ENCODE peak calls at places on chromosomes 6 and 20, in four cellular contexts. C, J, U and N are unnamed samples. For H3K27me3, the result is how much of the 10 kb centered on the place peaks cover.

GRCh38 chr6:39137235-39137634 is 22.2 kb upstream of the SAYSD1 start:
- DNase-seq in U (no peak), C (no peak), J (no peak), N (no peak)

GRCh38 chr6:165835410-165835851 is 172.4 kb upstream of the PDE10A start:
- DNase-seq in U (no peak), J (no peak), C (no peak), N (no peak)

GRCh38 chr6:75275067-75275466 is 9.5 kb downstream of the TMEM30A start:
- DNase-seq in U (no peak), J (no peak), C (no peak), N (no peak)

GRCh38 chr6:166757226-166758135 is 130.4 kb upstream of the RPS6KA2 start:
- DNase-seq in J (no peak), C (no peak), U (no peak), N (no peak)

GRCh38 chr6:129498950-129499870 is 210.8 kb downstream of the ARHGAP18 start:
- DNase-seq in C (no peak), U (no peak), J (no peak), N (no peak)

GRCh38 chr6:119148102-119148824 is 69.8 kb upstream of the FAM184A start:
- DNase-seq in C (no peak), J (no peak), U (peak), N (peak)

GRCh38 chr20:49447946-49448809 is 34.3 kb downstream of the KCNB1 start:
- DNase-seq in J (peak), C (no peak), U (peak), N (peak)

GRCh38 chr20:8490076-8490830 is 358.2 kb downstream of the PLCB1 start:
- DNase-seq in U (no peak), C (no peak), J (no peak), N (peak)

GRCh38 chr20:31595654-31596411 is 9.3 kb upstream of the ID1 start:
- DNase-seq in U (peak), C (peak), J (peak), N (peak)

GRCh38 chr20:56540415-56540814 is 7.4 kb downstream of the FAM209B start:
- DNase-seq in J (no peak), C (no peak), U (no peak), N (no peak)

GRCh38 chr20:50271674-50272412 is 81.2 kb downstream of the CEBPB start:
- DNase-seq in U (no peak), C (peak), J (no peak), N (peak)

GRCh38 chr6:9710574-9710973 is 704.3 kb downstream of the TFAP2A start:
- DNase-seq in J (no peak), C (no peak), U (no peak), N (no peak)

GRCh38 chr20:51749674-51750036 is 18.5 kb downstream of the ATP9A start:
- DNase-seq in C (no peak), U (no peak), J (no peak), N (no peak)

GRCh38 chr6:107730683-107731314 is 93.3 kb downstream of the SCML4 start:
- DNase-seq in J (no peak), U (no peak), C (no peak), N (no peak)

GRCh38 chr6:91490672-91491071 is 903.8 kb upstream of the MAP3K7 start:
- DNase-seq in J (no peak), C (no peak), U (no peak), N (no peak)

GRCh38 chr20:49563015-49563980 is 4.6 kb downstream of the PTGIS start:
- DNase-seq in C (no peak), U (no peak), J (peak), N (no peak)

GRCh38 chr6:110139052-110139451 is 40.4 kb downstream of the WASF1 start:
- DNase-seq in C (no peak), U (no peak), J (no peak), N (no peak)

GRCh38 chr6:39770476-39770875 is 21.7 kb upstream of the DAAM2 start:
- DNase-seq in U (no peak), C (no peak), J (no peak), N (no peak)

GRCh38 chr6:142476446-142476845 is 174.6 kb downstream of the ADGRG6 start:
- DNase-seq in C (no peak), U (no peak), J (no peak), N (no peak)

GRCh38 chr6:142478117-142478516 is 176.3 kb downstream of the ADGRG6 start:
- DNase-seq in C (peak), J (no peak), U (no peak), N (no peak)

GRCh38 chr6:142469220-142469619 is 167.4 kb downstream of the ADGRG6 start:
- DNase-seq in U (no peak), J (no peak), C (no peak), N (no peak)

DNA sequence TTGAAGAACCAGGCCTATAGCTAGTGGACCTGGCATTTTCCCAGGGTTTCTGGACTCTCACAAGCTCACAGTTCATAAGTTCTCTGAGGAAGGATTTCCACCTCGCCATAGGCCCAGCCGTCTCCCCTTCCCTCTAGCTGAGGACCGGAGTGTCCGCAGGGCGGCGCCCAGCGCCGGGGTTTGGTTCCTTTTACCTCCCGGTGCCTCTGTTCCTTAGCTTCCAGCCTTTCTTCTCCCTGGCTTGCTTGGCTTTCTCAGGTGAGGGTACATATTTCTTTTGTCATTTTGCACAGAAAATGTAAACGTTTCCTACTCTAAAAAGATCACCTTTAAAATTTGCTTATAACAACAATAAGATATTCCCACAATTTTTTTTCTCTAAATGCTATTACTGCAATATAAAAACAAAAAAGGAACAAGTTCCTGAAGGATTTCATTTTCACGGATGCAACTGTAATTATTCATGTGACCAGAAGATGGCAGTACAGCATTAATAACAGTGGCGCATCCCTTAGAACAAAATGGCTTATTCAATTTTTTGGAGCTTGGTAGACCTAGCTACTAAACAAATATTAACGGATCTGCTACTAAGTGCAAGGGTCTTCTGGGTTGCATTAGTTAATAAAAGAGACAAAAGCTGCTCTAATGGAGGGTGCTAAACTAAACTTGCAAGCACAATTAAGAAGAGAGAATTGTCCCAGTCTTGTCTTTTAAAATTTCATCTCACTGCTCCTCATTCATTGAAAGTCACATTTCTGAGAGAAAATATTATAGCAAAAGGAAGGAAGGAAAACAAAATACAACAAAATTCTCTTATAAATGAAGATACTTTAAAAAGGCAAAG is 172.9 kb downstream of the ADGRG6 start:
- DNase-seq in U (no peak), J (no peak), C (no peak), N (no peak)
- H3K4me3 ChIP-seq in U (no peak), J (no peak), C (no peak), N (no peak)

GRCh38 chr20:24820345-24820744 is 128.7 kb upstream of the CST7 start:
- DNase-seq in U (no peak), C (no peak), J (no peak), N (no peak)
- H3K27me3 ChIP-seq in U (under half), C (under half), J (under half), N (under half)

DNA sequence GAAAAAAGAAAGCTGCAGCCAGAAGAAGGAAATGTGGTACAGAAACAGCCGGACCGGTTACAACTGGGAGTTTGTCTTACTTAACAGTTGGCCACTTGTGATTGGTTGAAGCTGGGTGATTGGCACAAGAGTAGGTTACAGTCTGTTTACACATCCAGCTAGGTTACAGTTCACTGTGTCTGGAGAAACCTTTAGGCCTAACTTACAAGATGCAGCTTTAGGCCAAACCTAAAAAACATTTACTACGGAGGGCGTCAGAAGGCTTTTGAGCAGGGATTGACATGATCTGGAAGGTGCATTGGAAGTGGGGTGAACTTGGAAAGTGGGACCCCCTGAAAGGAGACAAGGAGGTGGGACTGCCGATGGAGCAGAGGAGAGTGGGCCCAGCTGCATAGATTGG is 122.3 kb downstream of the BANF2 start:
- DNase-seq in C (no peak), U (peak), J (no peak), N (no peak)
- H3K27ac ChIP-seq in C (no peak), U (peak), J (no peak), N (no peak)

GRCh38 chr6:144695858-144696533 is 410.9 kb downstream of the UTRN start:
- DNase-seq in C (no peak), U (no peak), J (no peak), N (no peak)
- H3K4me3 ChIP-seq in C (no peak), U (no peak), J (no peak), N (no peak)